ENCODE peak calls at places on chromosomes 11 and 22, in six cellular contexts. M is myocyte; G is left cardiac atrium; S is activated CD8-positive, alpha-beta memory T cell treated with anti-CD3 and anti-CD28 coated beads for 4 hours; K is T-helper 2 cell; Q is naive thymus-derived CD8-positive, alpha-beta T cell. R is an unnamed sample.
A peak's percentile ranks its signal among the peaks of the same experiment; 100 is the strongest.

GRCh38 chr22:49997932-49998717 is 14.4 kb downstream of the IL17REL start:
- DNase-seq in S (no peak), G (no peak), Q (no peak), K (no peak), M (no peak), R (no peak)

GRCh38 chr11:12287374-12288211 is 89.8 kb upstream of the PARVA start:
- DNase-seq in G (peak; percentile 81), S (no peak), M (peak; percentile 94), K (no peak), Q (no peak), R (peak; percentile 99)

GRCh38 chr11:111148953-111149352 is 96.6 kb upstream of the POU2AF2 start:
- DNase-seq in S (no peak), Q (no peak), G (no peak), M (no peak), K (no peak), R (no peak)

GRCh38 chr11:70604630-70605520 is 206.5 kb downstream of the CTTN start:
- DNase-seq in G (no peak), K (no peak), Q (no peak), M (peak; percentile 64), S (no peak), R (no peak)

GRCh38 chr11:111265421-111265820 is 19.9 kb downstream of the POU2AF2 start:
- DNase-seq in S (no peak), M (no peak), K (no peak), G (no peak), Q (no peak), R (no peak)

GRCh38 chr11:94997437-94997836 is 23.9 kb downstream of the KDM4D start:
- DNase-seq in Q (no peak), S (no peak), K (no peak), M (no peak), G (no peak), R (no peak)

GRCh38 chr11:102654761-102655160 is 29.6 kb upstream of the MMP20 start:
- DNase-seq in K (no peak), Q (no peak), G (no peak), S (no peak), M (no peak), R (no peak)

GRCh38 chr11:44113018-44113417 is 17.5 kb downstream of the EXT2 start:
- DNase-seq in K (no peak), S (no peak), G (no peak), M (no peak), Q (no peak), R (no peak)

GRCh38 chr11:79117488-79117887 is 323.3 kb downstream of the TENM4 start:
- DNase-seq in Q (no peak), M (no peak), S (no peak), K (no peak), G (no peak), R (no peak)

GRCh38 chr11:20056109-20057054 is 103.9 kb downstream of the DBX1 start:
- DNase-seq in M (no peak), K (no peak), Q (no peak), G (no peak), S (no peak), R (no peak)